ENCODE peak calls at places on chromosome 14, in nine cellular contexts. D, H, P, E, V, Z, Q, N and K are unnamed samples.

GRCh38 chr14:92792885-92793284 is 1.2 kb upstream of the GOLGA5 start:
- DNase-seq in H (no peak), D (no peak), P (no peak), N (no peak), Q (no peak), E (no peak), Z (peak; percentile 49), V (no peak), K (no peak)

GRCh38 chr14:20631023-20631820 is 10.3 kb downstream of the OR6S1 start:
- DNase-seq in V (no peak), H (no peak), D (peak; percentile 20), Z (peak; percentile 55), E (no peak), P (peak; percentile 59), N (peak; percentile 65), Q (peak; percentile 35), K (peak; percentile 30)

GRCh38 chr14:74979442-74980397 is 23.0 kb upstream of the EIF2B2 start:
- DNase-seq in H (no peak), E (no peak), N (no peak), P (peak; percentile 57), Z (peak; percentile 75), D (no peak), V (no peak), Q (no peak), K (no peak)

GRCh38 chr14:78010688-78011087 is 159.5 kb upstream of the NRXN3 start:
- DNase-seq in Z (peak; percentile 99), N (no peak), P (no peak), V (no peak), E (no peak), Q (no peak), H (no peak), D (no peak), K (no peak)

GRCh38 chr14:75877292-75877691 is 104.5 kb downstream of the TGFB3 start:
- DNase-seq in D (no peak), P (no peak), N (no peak), H (no peak), Z (peak; percentile 91), E (no peak), Q (no peak), V (no peak), K (no peak)

GRCh38 chr14:24332094-24332983 is 2.5 kb downstream of the ADCY4 start:
- DNase-seq in Q (peak; percentile 83), H (no peak), N (peak; percentile 85), D (peak; percentile 76), V (no peak), Z (peak; percentile 65), E (peak; percentile 52), P (peak; percentile 45), K (peak; percentile 68)

GRCh38 chr14:65286443-65286842 is 126.1 kb upstream of the FUT8 start:
- DNase-seq in D (no peak), E (no peak), Q (peak; percentile 43), H (no peak), Z (no peak), P (no peak), N (no peak), V (no peak), K (no peak)

GRCh38 chr14:92497391-92497790 is 16.2 kb upstream of the RIN3 start:
- DNase-seq in Q (no peak), D (no peak), V (no peak), E (no peak), Z (no peak), H (no peak), P (no peak), N (no peak), K (no peak)

GRCh38 chr14:106308839-106309389 is 782.5 kb downstream of the TMEM121 start:
- DNase-seq in D (peak; percentile 49), V (no peak), P (no peak), N (peak; percentile 60), E (no peak), Z (no peak), H (no peak), Q (no peak), K (peak; percentile 84)

GRCh38 chr14:86404425-86404824 is 874.5 kb downstream of the FLRT2 start:
- DNase-seq in P (no peak), H (no peak), E (no peak), N (no peak), V (no peak), D (no peak), Z (no peak), Q (no peak), K (no peak)

GRCh38 chr14:104795781-104796681 is 483 bp upstream of the AKT1 start:
- DNase-seq in H (no peak), V (no peak), P (no peak), N (peak; percentile 42), Q (peak; percentile 23), E (peak; percentile 75), D (peak; percentile 58), Z (no peak), K (peak; percentile 67)

GRCh38 chr14:104395276-104395675 is 184.3 kb upstream of the C14orf180 start:
- DNase-seq in P (no peak), V (no peak), H (no peak), N (no peak), E (no peak), Q (no peak), D (no peak), Z (no peak), K (no peak)

GRCh38 chr14:32414808-32415255 is 85.7 kb downstream of the AKAP6 start:
- DNase-seq in P (peak; percentile 9), Q (peak; percentile 8), N (no peak), H (no peak), V (no peak), E (no peak), Z (peak; percentile 68), D (no peak), K (no peak)

GRCh38 chr14:64708148-64709004 is 4.2 kb downstream of the PLEKHG3 start:
- DNase-seq in D (no peak), N (no peak), Q (no peak), V (no peak), Z (peak; percentile 90), P (no peak), H (peak; percentile 74), E (no peak), K (no peak)

GRCh38 chr14:75144944-75145343 is 18.1 kb upstream of the NEK9 start:
- DNase-seq in D (no peak), V (no peak), H (no peak), Z (no peak), E (no peak), Q (no peak), N (peak; percentile 35), P (no peak), K (no peak)

GRCh38 chr14:55832122-55832911 is 252.3 kb downstream of the KTN1 start:
- DNase-seq in N (no peak), D (no peak), H (peak; percentile 74), E (no peak), V (no peak), P (no peak), Z (peak; percentile 83), Q (no peak), K (no peak)

GRCh38 chr14:94332587-94332986 is 9.5 kb upstream of the SERPINA6 start:
- DNase-seq in D (no peak), Q (no peak), N (no peak), V (no peak), Z (no peak), E (no peak), H (no peak), P (no peak), K (no peak)

GRCh38 chr14:22410497-22410896 is 178.5 kb downstream of the DAD1 start:
- DNase-seq in D (no peak), V (no peak), E (no peak), Z (no peak), Q (no peak), P (no peak), N (no peak), H (no peak), K (no peak)

GRCh38 chr14:90780519-90780918 is 35.7 kb downstream of the TTC7B start:
- DNase-seq in H (no peak), V (no peak), N (no peak), P (no peak), Q (no peak), Z (no peak), E (no peak), D (no peak), K (no peak)

GRCh38 chr14:50906326-50906725 is 34.5 kb downstream of the ABHD12B start:
- DNase-seq in N (no peak), V (no peak), E (no peak), D (no peak), H (no peak), Q (no peak), P (no peak), Z (no peak), K (no peak)
- H3K4me3 ChIP-seq in N (no peak overlapping the region), V (no peak overlapping the region), E (no peak overlapping the region), D (no peak overlapping the region), H (no peak overlapping the region), Q (no peak overlapping the region), P (no peak overlapping the region), Z (no peak overlapping the region), K (no peak overlapping the region)

DNA sequence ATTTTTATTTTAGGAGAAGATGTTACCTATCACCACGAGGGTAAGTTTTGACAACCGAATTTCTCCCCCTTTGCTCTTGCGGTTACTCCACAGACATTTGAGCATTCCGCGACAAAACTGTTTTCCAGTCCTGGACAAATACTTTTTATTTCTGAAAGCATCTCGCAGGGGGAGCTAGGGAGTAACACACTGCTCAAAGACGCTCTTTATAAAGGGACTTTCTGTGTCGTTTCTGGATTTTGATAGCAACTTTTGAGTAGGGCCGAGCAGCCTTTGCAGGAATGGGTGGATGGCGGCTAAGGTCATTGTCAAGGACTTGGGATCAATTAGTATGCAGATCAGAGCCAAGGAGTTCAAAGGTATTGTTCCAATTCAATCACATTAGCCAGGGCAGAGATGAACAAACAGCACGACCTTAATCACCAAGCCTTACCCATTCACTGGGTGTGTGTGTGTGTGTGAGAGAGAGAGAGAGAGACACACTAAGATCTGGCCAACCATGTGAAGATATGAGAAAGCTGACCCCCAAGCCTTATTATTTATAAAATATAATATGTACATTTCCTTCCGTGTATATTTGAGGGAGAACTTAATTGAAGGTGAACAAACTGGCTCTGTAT is 613.6 kb downstream of the VRK1 start:
- DNase-seq in V (no peak), Z (peak; percentile 3), Q (no peak), E (no peak), N (no peak), D (no peak), H (no peak), P (no peak), K (no peak)
- H3K27me3 ChIP-seq in V (no peaks in the 10 kb centered on the region), Z (peaks cover 5% of the 10 kb centered on the region), Q (no peaks in the 10 kb centered on the region), E (peaks cover 99% of the 10 kb centered on the region), N (no peaks in the 10 kb centered on the region), D (peaks cover 26% of the 10 kb centered on the region), H (peaks cover 35% of the 10 kb centered on the region), P (no peaks in the 10 kb centered on the region), K (no peaks in the 10 kb centered on the region)

DNA sequence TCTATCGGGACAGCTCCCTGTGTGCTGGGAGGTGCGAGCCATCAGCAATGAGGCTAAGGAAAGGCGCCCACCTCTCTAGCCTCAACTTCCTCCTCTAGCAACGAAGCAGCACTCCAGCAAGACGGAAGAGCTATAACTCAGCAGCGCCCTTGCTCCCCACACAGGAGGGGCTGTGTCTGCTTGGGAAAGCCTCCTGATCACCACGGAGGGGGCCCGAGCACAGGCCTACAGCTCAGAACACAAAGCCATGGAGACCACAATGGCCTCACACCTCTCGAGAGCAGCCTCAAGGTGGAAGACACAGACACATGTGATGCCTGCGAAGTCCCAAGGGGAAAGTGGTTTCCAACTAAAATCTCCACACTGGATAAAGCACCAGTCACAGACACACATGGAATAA is 60.4 kb downstream of the CDC42BPB start:
- DNase-seq in D (no peak), P (no peak), Z (no peak), Q (no peak), H (no peak), E (no peak), V (no peak), N (no peak), K (no peak)
- H3K36me3 ChIP-seq in D (no peaks in the 10 kb centered on the region), P (peaks cover 40% of the 10 kb centered on the region), Z (peaks cover 25% of the 10 kb centered on the region), Q (no peaks in the 10 kb centered on the region), H (peaks cover 2% of the 10 kb centered on the region), E (peaks cover 90% of the 10 kb centered on the region), V (peaks cover 32% of the 10 kb centered on the region), N (no peaks in the 10 kb centered on the region), K (no peaks in the 10 kb centered on the region)

GRCh38 chr14:60760648-60761364 is 26.2 kb downstream of the MNAT1 start:
- DNase-seq in Z (peak; percentile 84), E (no peak), P (no peak), V (no peak), D (no peak), N (no peak), H (no peak), Q (no peak), K (no peak)
- H3K4me3 ChIP-seq in Z (no peak overlapping the region), E (no peak overlapping the region), P (no peak overlapping the region), V (no peak overlapping the region), D (no peak overlapping the region), N (no peak overlapping the region), H (no peak overlapping the region), Q (no peak overlapping the region), K (no peak overlapping the region)